ENCODE peak calls at places on chromosomes 6 and 20, in five cellular contexts. B is mesothelial cell of epicardium, T is heart left ventricle, O is cardiac fibroblast, D is nephron progenitor cell. E is an unnamed sample.

GRCh38 chr6:82270791-82271392 is 23.3 kb upstream of the IBTK start:
- DNase-seq in T (no peak), B (no peak), D (no peak), O (peak), E (no peak)

GRCh38 chr6:148407372-148407771 is 64.7 kb downstream of the SASH1 start:
- DNase-seq in B (no peak), D (no peak), O (peak), T (peak), E (no peak)

GRCh38 chr6:159451051-159451450 is 242.0 kb downstream of the SOD2 start:
- DNase-seq in T (no peak), B (no peak), D (no peak), O (peak), E (no peak)

GRCh38 chr20:64077876-64078551 is 1.3 kb downstream of the RGS19 start:
- DNase-seq in O (no peak), D (no peak), T (no peak), B (no peak), E (no peak)

GRCh38 chr20:59816146-59816743 is 117.2 kb downstream of the SYCP2 start:
- DNase-seq in O (no peak), T (no peak), D (no peak), B (peak), E (no peak)

GRCh38 chr6:4451101-4451500 is 315.7 kb upstream of the ECI2 start:
- DNase-seq in D (no peak), B (no peak), O (no peak), T (no peak), E (no peak)

GRCh38 chr6:71373943-71374342 is 85.3 kb downstream of the OGFRL1 start:
- DNase-seq in B (no peak), O (peak), D (no peak), T (no peak), E (no peak)

GRCh38 chr6:31597006-31597405 is 4.2 kb upstream of the NCR3 start:
- DNase-seq in T (no peak), B (no peak), O (peak), D (no peak), E (no peak)

GRCh38 chr20:3911956-3912355 is 22.8 kb downstream of the PANK2 start:
- DNase-seq in D (no peak), O (no peak), B (no peak), T (no peak), E (no peak)

GRCh38 chr20:1323830-1324597 is 4.9 kb downstream of the SDCBP2 start:
- DNase-seq in O (no peak), T (no peak), B (peak), D (no peak), E (peak)

GRCh38 chr6:123016431-123017110 is 20.5 kb downstream of the CLVS2 start:
- DNase-seq in O (no peak), D (no peak), B (no peak), T (no peak), E (no peak)

GRCh38 chr6:150528648-150529285 is 70.9 kb upstream of the PLEKHG1 start:
- DNase-seq in T (peak), D (peak), O (peak), B (peak), E (no peak)

GRCh38 chr6:111282564-111282963 is 195.3 kb downstream of the SLC16A10 start:
- DNase-seq in D (no peak), B (no peak), T (no peak), O (no peak), E (no peak)

GRCh38 chr20:58603656-58604184 is 47.4 kb upstream of the STX16 start:
- DNase-seq in O (no peak), T (no peak), D (no peak), B (no peak), E (no peak)

GRCh38 chr6:113082691-113083090 is 735.6 kb downstream of the RFPL4B start:
- DNase-seq in B (no peak), T (no peak), D (no peak), O (peak), E (no peak)

GRCh38 chr6:163438940-163439335 is 24.4 kb downstream of the QKI start:
- DNase-seq in O (no peak), B (no peak), T (peak), D (no peak), E (no peak)

GRCh38 chr6:41326092-41326491 is 9.3 kb upstream of the NCR2 start:
- DNase-seq in B (no peak), T (no peak), O (no peak), D (no peak), E (no peak)

GRCh38 chr6:35972471-35972985 is 51.6 kb upstream of the SRPK1 start:
- DNase-seq in D (peak), T (no peak), B (no peak), O (peak), E (no peak)

GRCh38 chr6:31351734-31352496 is 5.1 kb downstream of the HLA-B start:
- DNase-seq in D (no peak), B (no peak), O (no peak), T (no peak), E (no peak)

GRCh38 chr20:14777571-14777970 is 440.2 kb upstream of the FLRT3 start:
- DNase-seq in B (no peak), O (no peak), T (no peak), D (no peak), E (no peak)

GRCh38 chr6:139713911-139714527 is 339.6 kb upstream of the CITED2 start:
- DNase-seq in D (no peak), O (no peak), B (no peak), T (no peak), E (no peak)

GRCh38 chr6:139708342-139709199 is 334.1 kb upstream of the CITED2 start:
- DNase-seq in D (no peak), B (no peak), O (peak), T (no peak), E (no peak)

GRCh38 chr6:139711714-139712585 is 337.5 kb upstream of the CITED2 start:
- DNase-seq in B (no peak), T (no peak), O (peak), D (no peak), E (no peak)

GRCh38 chr6:139713416-139713815 is 339.0 kb upstream of the CITED2 start:
- DNase-seq in B (no peak), O (no peak), D (no peak), T (no peak), E (no peak)

DNA sequence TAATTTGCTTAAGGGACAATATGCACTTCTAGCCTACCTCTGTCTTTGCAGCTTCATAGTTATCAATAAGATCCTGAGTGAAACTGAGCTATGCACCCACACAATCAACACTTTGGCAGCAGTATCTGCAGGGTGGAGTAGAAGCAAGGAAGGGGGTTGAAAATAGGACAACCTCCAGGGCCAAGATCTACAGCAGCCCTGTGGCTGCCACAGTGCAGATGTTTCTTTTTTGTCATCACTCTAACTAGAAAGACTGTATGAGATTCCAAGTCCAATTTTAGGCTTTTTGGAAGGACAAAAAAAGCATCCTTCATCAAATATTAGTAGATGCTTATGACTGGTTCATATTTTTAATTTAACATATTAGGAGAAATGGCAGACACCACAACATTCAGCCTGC is 336.1 kb upstream of the CITED2 start:
- DNase-seq in O (peak), T (no peak), D (no peak), B (no peak), E (no peak)
- TF ChIP-seq CTCF in O (no peak), T (no peak), D (no peak), B (no peak), E (no peak)

DNA sequence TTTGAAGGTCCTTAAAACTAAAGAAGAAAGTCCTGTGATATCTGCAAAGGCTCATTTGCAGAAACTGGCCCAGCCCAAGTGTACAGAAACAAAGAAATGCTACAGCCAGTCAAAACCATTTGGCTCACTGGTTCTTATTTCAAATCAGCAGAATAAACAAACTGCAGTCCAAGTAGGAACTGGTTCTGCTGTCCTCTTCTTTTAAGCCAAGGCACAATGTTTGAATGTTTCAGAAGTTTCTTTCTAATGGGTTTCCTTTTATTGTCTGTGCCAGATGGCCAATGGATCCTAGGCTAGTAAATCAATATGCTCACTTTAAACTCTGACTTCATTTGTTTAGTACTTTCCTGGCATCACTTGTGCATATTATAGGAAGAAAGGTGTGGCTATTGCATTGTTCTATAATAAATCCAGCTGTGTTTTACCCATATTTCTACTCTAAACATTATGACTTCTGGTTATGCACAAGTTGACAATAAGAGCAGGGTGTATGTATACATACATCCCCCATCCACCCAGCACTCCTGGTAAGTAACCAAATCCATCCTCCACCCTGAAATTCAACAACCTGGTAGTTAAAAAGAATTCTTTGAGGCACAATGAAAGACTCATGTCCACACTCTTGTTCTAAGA is 99.7 kb upstream of the PLCB4 start:
- DNase-seq in D (no peak), T (no peak), B (no peak), O (no peak), E (no peak)
- TF ChIP-seq CTCF in D (no peak), T (no peak), B (no peak), O (no peak), E (no peak)

DNA sequence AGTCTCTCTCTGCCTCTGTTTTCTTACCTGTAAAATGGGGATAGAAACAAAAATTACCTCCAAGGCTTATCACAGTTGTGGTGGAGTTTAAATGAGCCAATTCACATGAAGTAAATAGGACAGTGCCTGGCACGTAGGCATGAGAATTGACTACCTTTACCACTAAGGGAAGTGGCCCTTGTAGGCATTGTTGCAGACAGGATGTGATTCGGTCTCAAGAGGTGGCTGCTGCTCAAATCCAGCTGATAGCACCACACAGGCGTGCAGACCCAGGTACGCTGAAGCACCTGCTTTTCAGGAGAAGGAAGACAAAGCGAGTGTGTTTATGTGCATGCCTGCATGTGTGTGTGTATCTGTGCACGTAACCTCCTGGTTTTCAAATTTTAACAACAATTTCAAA is 108.6 kb downstream of the EYA2 start:
- DNase-seq in B (no peak), T (no peak), O (no peak), D (no peak), E (no peak)
- TF ChIP-seq CTCF in B (no peak), T (no peak), O (no peak), D (no peak), E (no peak)

DNA sequence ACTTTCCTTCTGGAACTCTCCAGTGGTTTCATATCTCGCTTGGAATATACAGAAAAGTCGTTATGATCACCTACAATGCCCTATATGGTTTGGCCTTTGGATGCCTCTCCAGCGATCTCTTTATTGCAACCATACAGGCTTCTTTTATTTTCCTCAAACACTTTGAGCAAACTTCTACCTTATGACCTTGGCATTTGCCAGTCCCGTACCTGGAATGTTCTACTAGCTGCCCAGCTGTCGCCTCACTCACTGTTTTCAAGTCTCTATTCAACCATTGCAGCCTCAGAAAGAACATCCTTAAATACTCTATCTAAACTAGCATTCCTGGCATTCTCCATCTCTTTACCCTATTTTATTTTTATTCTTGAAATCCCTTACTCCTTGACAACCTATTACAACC is 50.4 kb upstream of the NEDD9 start:
- DNase-seq in D (no peak), B (no peak), T (no peak), O (no peak), E (no peak)
- TF ChIP-seq CTCF in D (no peak), B (no peak), T (no peak), O (no peak), E (no peak)

GRCh38 chr6:170438402-170438753 is 114.7 kb downstream of the PSMB1 start:
- DNase-seq in T (peak), B (peak), O (peak), D (peak), E (peak)

GRCh38 chr6:170439366-170440351 is 113.4 kb downstream of the PSMB1 start:
- DNase-seq in D (no peak), O (no peak), T (no peak), B (peak), E (peak)

GRCh38 chr6:170440437-170440836 is 112.7 kb downstream of the PSMB1 start:
- DNase-seq in T (no peak), D (no peak), O (no peak), B (no peak), E (peak)

GRCh38 chr6:170437719-170438401 is 115.2 kb downstream of the PSMB1 start:
- DNase-seq in O (no peak), B (peak), D (no peak), T (no peak), E (peak)

GRCh38 chr6:170438861-170439260 is 114.2 kb downstream of the PSMB1 start:
- DNase-seq in O (no peak), T (no peak), D (no peak), B (no peak), E (peak)
- TF ChIP-seq CTCF in O (no peak), T (no peak), D (no peak), B (no peak), E (no peak)

DNA sequence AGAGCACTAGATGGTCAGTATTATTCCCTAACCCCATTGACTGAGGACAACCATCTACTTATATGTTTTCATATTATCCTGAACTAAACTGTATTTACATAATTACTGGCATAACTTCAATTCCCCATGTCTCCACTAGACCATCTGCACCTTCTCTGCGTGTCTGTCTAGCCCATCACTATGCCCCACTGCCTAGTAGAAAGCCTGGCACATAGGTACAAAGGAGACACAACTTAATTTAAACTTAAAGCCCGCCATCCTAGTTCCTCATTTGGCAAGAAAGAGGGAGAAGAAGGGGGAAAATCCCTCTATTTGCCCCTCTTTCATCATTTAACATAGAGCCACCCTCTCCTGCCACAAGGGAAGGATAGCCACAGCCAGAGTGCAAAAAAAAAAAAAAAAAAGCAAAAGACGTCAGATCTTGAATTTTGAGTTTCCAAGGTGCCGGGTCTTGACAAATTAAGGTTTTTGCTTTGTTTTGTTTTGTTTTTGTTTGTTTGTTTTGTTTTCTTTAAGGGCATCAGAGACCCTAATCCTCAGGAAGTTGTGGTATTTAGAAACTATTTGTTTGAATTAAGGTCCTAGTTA is 1.8 kb downstream of the PKIG start:
- DNase-seq in D (no peak), B (no peak), T (no peak), O (no peak), E (no peak)
- TF ChIP-seq CTCF in D (no peak), B (no peak), T (no peak), O (peak), E (no peak)

DNA sequence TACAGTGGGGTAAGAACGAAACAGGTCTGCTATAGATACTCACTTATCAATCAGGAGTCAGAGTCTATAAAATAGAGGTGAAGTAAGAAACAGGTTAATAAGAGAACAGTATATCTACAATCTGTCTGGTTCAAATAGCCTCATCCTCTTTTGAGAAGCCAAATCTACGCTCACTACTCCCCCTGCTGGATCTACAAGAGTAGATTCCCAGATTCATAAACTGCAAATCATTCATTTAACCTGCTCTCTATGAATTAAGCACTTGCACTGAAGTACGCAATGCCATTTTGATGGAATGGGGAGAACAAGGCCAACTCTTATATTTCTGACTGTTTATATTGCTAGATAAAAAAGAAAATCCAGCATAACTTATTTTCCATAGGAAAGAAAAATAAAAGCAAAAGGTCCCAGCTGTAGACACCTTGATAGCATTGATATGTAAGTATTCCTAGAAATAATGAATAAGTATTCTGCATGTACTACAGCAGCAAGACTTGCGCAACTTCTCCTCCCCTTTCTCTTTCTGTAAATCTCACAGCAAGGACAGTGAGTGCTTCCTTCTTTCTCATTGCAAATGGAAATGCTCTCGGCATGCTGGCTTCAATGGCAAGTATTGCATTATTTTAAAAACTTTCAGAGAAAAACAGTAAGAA is 92.3 kb downstream of the RFX6 start:
- DNase-seq in B (no peak), T (no peak), D (peak), O (peak), E (no peak)
- TF ChIP-seq CTCF in B (peak), T (peak), D (peak), O (peak), E (peak)

GRCh38 chr6:155142902-155143609 is 120.8 kb upstream of the CLDN20 start:
- DNase-seq in T (no peak), B (no peak), D (no peak), O (peak), E (no peak)

GRCh38 chr6:155142163-155142901 is 121.5 kb upstream of the CLDN20 start:
- DNase-seq in O (peak), D (no peak), B (no peak), T (no peak), E (no peak)

GRCh38 chr6:155141512-155141911 is 122.3 kb upstream of the CLDN20 start:
- DNase-seq in D (no peak), B (no peak), T (no peak), O (no peak), E (no peak)

GRCh38 chr6:155146205-155146604 is 117.6 kb upstream of the CLDN20 start:
- DNase-seq in B (no peak), T (no peak), O (no peak), D (no peak), E (no peak)

DNA sequence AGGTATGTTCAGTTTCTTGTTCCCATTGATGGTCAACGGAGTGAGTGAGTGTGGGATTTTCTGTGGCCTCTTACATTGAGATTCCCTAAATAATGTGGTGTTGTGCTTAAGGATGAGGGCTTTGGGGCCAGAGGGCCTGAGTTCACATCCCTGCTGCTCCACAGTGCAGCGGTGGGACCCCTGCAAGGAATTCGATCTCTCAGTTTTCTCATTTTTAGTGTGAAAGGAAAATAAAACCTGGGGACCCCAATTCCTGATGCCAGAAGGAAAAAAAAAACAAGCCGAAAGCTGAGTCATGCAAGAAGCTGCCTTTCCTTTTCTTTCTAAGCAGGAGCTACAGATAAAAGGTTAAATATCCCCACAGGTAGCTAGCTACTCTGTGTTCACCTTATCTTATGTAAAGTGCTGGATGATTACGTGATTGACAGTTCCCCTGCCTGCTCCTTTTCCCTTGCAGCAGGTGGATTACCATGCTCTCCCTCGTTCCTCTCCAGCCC is 120.2 kb upstream of the CLDN20 start:
- DNase-seq in T (no peak), O (peak), D (no peak), B (no peak), E (no peak)
- TF ChIP-seq CTCF in T (no peak), O (no peak), D (no peak), B (no peak), E (no peak)